ENCODE peak calls at places on chromosomes 5 and 9, in ten cellular contexts. A is NCI-H1092; X is activated CD4-positive, alpha-beta T cell treated with anti-CD3 and anti-CD28 coated beads for 48 hours; N is globus pallidus; F is coronary artery; V is fibroblast of lung; G is H7; E is stimulated activated CD8-positive, alpha-beta memory T cell treated with anti-CD3 and anti-CD28 coated beads, Interleukin-4, amount 100 ng/mL, for 1 hour; U is H1; R is MCF 10A. S is an unnamed sample.

GRCh38 chr5:12934722-12935121 is 1009.8 kb downstream of the DNAH5 start:
- DNase-seq in V (no peak), G (no peak), A (no peak), X (no peak), U (no peak), R (peak), E (no peak), F (no peak), N (no peak), S (no peak)

GRCh38 chr9:31950756-31951155 is 433.7 kb upstream of the ACO1 start:
- DNase-seq in X (no peak), U (peak), A (no peak), G (no peak), R (no peak), N (no peak), F (no peak), V (no peak), E (no peak), S (no peak)

GRCh38 chr5:55324815-55325418 is 17.1 kb downstream of the MTREX start:
- DNase-seq in N (peak), R (peak), G (no peak), A (no peak), E (no peak), V (peak), F (no peak), U (no peak), X (no peak), S (peak)

GRCh38 chr9:38046669-38047300 is 22.2 kb downstream of the SHB start:
- DNase-seq in F (no peak), E (no peak), X (no peak), V (no peak), G (peak), N (no peak), R (peak), U (no peak), A (no peak), S (no peak)

GRCh38 chr5:61177716-61178115 is 15.4 kb upstream of the SMIM15 start:
- DNase-seq in G (no peak), E (no peak), V (no peak), X (no peak), A (no peak), F (no peak), N (peak), U (no peak), R (no peak), S (no peak)

GRCh38 chr9:68869020-68869419 is 144.9 kb downstream of the PRKACG start:
- DNase-seq in X (no peak), E (no peak), N (no peak), V (no peak), R (peak), A (no peak), G (no peak), F (no peak), U (no peak), S (no peak)

GRCh38 chr5:119746984-119747383 is 117.6 kb downstream of the FAM170A start:
- DNase-seq in U (no peak), V (no peak), G (no peak), F (no peak), R (no peak), E (no peak), X (no peak), A (no peak), N (no peak), S (no peak)

GRCh38 chr9:121736147-121736721 is 84.8 kb downstream of the DAB2IP start:
- DNase-seq in N (no peak), U (no peak), V (peak), G (peak), A (no peak), X (no peak), E (no peak), F (no peak), R (peak), S (no peak)

GRCh38 chr5:141641634-141642278 is 5.0 kb downstream of the RELL2 start:
- DNase-seq in V (peak), F (peak), X (no peak), G (peak), N (no peak), A (no peak), R (peak), U (no peak), E (no peak), S (no peak)

GRCh38 chr5:181138258-181138657 is 7.3 kb upstream of the OR2V1 start:
- DNase-seq in N (no peak), V (no peak), X (no peak), A (no peak), R (peak), G (peak), U (no peak), E (no peak), F (peak), S (no peak)